ENCODE peak calls at places on chromosomes 13 and 19, in nine cellular contexts. G, W, L, X, H, E, S, Z and R are unnamed samples. For H3K27me3, the result is how much of the 10 kb centered on the place peaks cover.

GRCh38 chr19:6233827-6234511 is 45.8 kb downstream of the MLLT1 start:
- DNase-seq in L (peak), W (no peak), S (no peak), H (no peak), E (no peak), X (peak), G (no peak), Z (no peak), R (peak)

GRCh38 chr19:35788205-35788960 is 13.0 kb downstream of the ARHGAP33 start:
- DNase-seq in S (no peak), H (no peak), G (no peak), X (no peak), L (no peak), W (no peak), E (no peak), Z (no peak), R (no peak)

GRCh38 chr13:74871671-74872070 is 610.3 kb downstream of the TBC1D4 start:
- DNase-seq in Z (no peak), X (no peak), E (no peak), L (no peak), W (no peak), S (no peak), H (no peak), G (no peak), R (no peak)

GRCh38 chr13:27919934-27920676 is at the start of gene PDX1:
- DNase-seq in S (peak), Z (no peak), L (peak), E (no peak), G (peak), X (peak), H (no peak), W (peak), R (no peak)

GRCh38 chr13:39656325-39656677 is 839 bp downstream of the COG6 start:
- DNase-seq in X (no peak), L (no peak), Z (no peak), G (no peak), H (no peak), E (no peak), S (no peak), W (no peak), R (no peak)

GRCh38 chr13:20383058-20383457 is 142.6 kb downstream of the CRYL1 start:
- DNase-seq in S (no peak), W (no peak), X (no peak), H (no peak), L (no peak), Z (no peak), G (no peak), E (no peak), R (no peak)

GRCh38 chr13:86725105-86725504 is 925.9 kb upstream of the SLITRK6 start:
- DNase-seq in E (no peak), W (no peak), X (no peak), H (no peak), Z (no peak), S (no peak), G (no peak), L (no peak), R (peak)

GRCh38 chr13:34682406-34682805 is 259.7 kb upstream of the NBEA start:
- DNase-seq in S (no peak), H (no peak), W (no peak), Z (no peak), E (no peak), G (no peak), L (no peak), X (no peak), R (no peak)

GRCh38 chr13:72097568-72097967 is 230.6 kb upstream of the DACH1 start:
- DNase-seq in G (no peak), S (no peak), H (no peak), L (no peak), Z (no peak), E (no peak), X (no peak), W (no peak), R (no peak)

GRCh38 chr13:20360041-20360491 is 127.9 kb upstream of the GJB6 start:
- DNase-seq in H (no peak), W (no peak), G (peak), L (no peak), S (peak), Z (peak), E (no peak), X (no peak), R (no peak)

GRCh38 chr19:56295531-56296455 is 18.8 kb downstream of the ZSCAN5A start:
- DNase-seq in W (no peak), X (no peak), L (no peak), E (no peak), H (no peak), S (no peak), Z (no peak), G (no peak), R (no peak)
- H3K27me3 ChIP-seq in W (under half), X (under half), L (under half), E (under half), H (under half), S (under half), Z (under half), G (under half), R (under half)

GRCh38 chr19:12996542-12997094 is 1.3 kb downstream of the NFIX start:
- DNase-seq in S (peak), E (no peak), Z (no peak), H (no peak), W (no peak), X (peak), L (no peak), G (peak), R (no peak)

GRCh38 chr19:12994701-12995595 is at the start of gene NFIX:
- DNase-seq in Z (peak), E (peak), W (peak), S (peak), L (peak), X (peak), H (peak), G (peak), R (peak)

GRCh38 chr19:12997967-12998940 is 3.0 kb downstream of the NFIX start:
- DNase-seq in X (no peak), G (no peak), W (no peak), H (no peak), Z (no peak), L (no peak), S (no peak), E (no peak), R (no peak)

GRCh38 chr19:12995596-12996541 is 594 bp downstream of the NFIX start:
- DNase-seq in Z (peak), G (peak), L (no peak), H (no peak), E (no peak), S (no peak), W (no peak), X (no peak), R (no peak)

DNA sequence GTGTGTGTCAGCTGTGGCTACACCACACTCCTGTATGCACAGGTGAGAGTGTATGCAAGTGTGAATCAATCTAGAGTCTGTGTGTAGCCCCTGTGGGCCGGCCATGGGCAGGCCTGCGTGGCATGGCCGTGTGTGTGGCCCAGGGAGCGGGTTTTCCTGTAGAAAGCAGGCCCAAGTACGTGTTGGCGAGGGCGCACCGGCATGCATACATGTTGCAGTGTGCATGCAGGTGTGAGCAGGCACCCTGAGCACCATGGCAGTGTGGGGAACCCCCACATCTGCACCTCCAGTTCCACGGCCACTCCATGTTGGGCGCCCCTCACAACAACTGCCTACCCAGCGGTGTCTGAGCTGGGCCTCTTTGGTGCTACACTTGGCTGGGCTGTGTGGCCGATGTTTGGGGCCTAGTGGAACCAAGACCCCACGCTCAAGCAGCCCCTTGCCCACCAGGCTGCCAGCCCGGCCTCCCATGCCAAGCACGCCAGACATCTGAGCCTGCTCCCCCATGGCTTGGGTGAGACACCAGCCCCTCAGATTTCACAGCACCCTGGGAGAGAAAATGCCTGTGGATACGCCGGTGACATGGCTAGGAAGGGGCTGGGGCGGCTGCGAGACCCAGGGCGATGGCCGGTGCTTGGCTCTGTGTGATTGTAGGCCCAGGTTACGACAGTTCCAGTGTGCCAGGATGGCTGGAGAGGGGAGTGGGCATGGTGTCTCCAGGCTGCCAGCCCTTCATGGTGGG is 2.1 kb downstream of the NFIX start:
- DNase-seq in L (no peak), Z (no peak), G (peak), W (no peak), X (no peak), S (no peak), E (no peak), H (no peak), R (no peak)
- H3K27me3 ChIP-seq in L (under half), Z (under half), G (under half), W (under half), X (under half), S (under half), E (under half), H (under half), R (under half)

GRCh38 chr13:48264052-48264451 is 31.0 kb downstream of the ITM2B start:
- DNase-seq in W (no peak), X (no peak), H (no peak), Z (no peak), E (no peak), G (no peak), S (no peak), L (no peak), R (no peak)

GRCh38 chr13:48260970-48261369 is 28.0 kb downstream of the ITM2B start:
- DNase-seq in G (no peak), Z (no peak), H (no peak), S (no peak), X (no peak), E (no peak), L (no peak), W (no peak), R (no peak)

GRCh38 chr13:48266150-48266549 is 33.1 kb downstream of the ITM2B start:
- DNase-seq in E (no peak), L (no peak), S (no peak), H (no peak), G (no peak), X (no peak), W (no peak), Z (no peak), R (no peak)

GRCh38 chr13:48265217-48265815 is 32.3 kb downstream of the ITM2B start:
- DNase-seq in S (no peak), X (no peak), L (no peak), H (no peak), E (no peak), G (no peak), W (peak), Z (no peak), R (no peak)

GRCh38 chr13:48263196-48263595 is 30.2 kb downstream of the ITM2B start:
- DNase-seq in X (no peak), L (no peak), Z (no peak), W (no peak), S (no peak), G (no peak), H (no peak), E (no peak), R (no peak)
- H3K27me3 ChIP-seq in X (under half), L (under half), Z (under half), W (under half), S (under half), G (under half), H (under half), E (under half), R (under half)

DNA sequence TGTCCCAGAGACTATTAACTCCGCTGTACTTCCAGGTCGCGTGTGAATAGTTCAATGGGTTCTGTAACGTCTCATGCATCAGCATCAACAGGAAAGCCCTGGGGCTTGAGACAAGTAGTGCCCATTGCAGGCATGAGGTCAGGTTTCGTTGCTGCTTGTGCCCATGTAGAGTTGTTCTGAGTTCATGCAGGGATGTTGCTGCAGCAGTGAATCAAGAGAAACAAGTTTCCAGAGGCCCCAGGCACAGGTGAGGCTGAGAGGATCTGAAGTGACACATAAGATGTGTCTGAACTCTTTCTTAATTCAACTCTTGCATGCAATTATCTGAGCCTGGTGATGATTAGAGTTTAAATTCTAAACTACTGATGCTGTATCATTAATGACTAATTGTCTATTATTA is 8.6 kb upstream of the ZNF283 start:
- DNase-seq in E (no peak), Z (no peak), S (no peak), W (no peak), X (no peak), H (no peak), L (no peak), G (no peak), R (no peak)
- H3K27me3 ChIP-seq in E (under half), Z (under half), S (under half), W (under half), X (under half), H (under half), L (under half), G (under half), R (under half)

DNA sequence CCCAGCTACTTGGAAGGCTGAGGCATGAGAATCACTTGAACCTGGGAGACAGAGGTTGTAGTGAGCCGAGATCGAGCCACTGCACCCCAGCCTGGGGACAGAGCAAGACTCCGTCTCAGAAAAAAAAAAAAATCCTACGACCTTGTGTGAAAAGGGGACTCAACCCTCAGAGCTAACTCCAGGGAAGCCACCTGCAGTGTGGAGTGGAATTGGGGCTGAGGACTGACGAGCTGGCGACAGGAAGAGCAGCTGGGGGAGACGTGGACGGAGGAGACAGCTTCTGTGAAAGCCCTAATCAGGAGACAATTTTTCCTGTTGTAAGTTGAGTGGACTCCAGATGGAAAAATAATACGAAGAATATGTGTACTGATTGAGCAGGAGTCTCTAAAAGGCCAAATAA is 11.9 kb upstream of the LAIR1 start:
- DNase-seq in E (no peak), Z (no peak), W (no peak), S (no peak), L (no peak), G (no peak), X (no peak), H (no peak), R (no peak)
- H3K27me3 ChIP-seq in E (under half), Z (under half), W (under half), S (under half), L (half or more), G (under half), X (under half), H (under half), R (under half)

GRCh38 chr13:33349314-33349995 is 63.9 kb upstream of the STARD13 start:
- DNase-seq in S (no peak), E (no peak), W (peak), L (peak), H (no peak), X (no peak), G (peak), Z (peak), R (peak)
- H3K27me3 ChIP-seq in S (under half), E (under half), W (under half), L (under half), H (under half), X (under half), G (under half), Z (under half), R (under half)

DNA sequence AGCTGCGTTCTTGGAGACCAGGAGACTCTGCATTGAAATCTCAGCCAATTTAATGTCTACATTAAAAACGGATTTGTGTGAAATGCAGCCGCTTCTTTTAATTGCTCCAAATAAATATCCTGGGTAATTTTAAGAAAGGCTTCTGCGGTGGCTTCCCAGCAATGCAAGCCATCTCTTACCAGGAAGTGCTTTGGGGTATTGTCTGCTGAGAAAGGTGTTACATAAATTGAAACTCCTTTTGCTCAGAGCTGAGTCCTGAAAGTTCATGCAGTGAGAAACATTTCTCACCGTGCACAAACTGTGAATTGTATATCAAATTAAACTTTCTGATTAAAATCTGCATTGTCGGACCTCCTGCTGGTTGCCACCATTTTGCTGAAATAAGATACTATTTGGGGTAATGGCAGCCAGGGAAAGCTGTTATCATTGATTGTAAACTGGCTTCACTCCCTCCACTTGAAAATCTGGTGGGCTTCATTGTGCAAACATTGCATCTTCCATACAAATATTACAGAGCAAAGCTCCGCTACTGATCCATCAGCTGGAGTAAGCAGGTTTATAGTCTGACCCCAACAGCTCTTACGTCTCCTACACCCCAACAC is 59.5 kb downstream of the ZIC5 start:
- DNase-seq in Z (no peak), X (no peak), W (no peak), S (no peak), G (no peak), E (no peak), H (no peak), L (no peak), R (no peak)
- H3K27me3 ChIP-seq in Z (under half), X (under half), W (under half), S (under half), G (under half), E (under half), H (under half), L (half or more), R (under half)